ENCODE peak calls at places on chromosomes 5 and 9, in five cellular contexts. One of them, this sample, is unnamed.

GRCh38 chr5:87733918-87734317 is 321.2 kb upstream of the CCNH start:
- DNase-seq in activated CD4-positive, alpha-beta T cell treated with anti-CD3 and anti-CD28 coated beads for 4 hours: no peak
- DNase-seq in nephron progenitor cell: no peak
- DNase-seq in T-helper 2 cell: no peak
- DNase-seq in non-pigmented ciliary epithelial cell: no peak
- DNase-seq in this sample: no peak

GRCh38 chr9:84669293-84670105 is at the start of gene NTRK2:
- DNase-seq in T-helper 2 cell: no peak
- DNase-seq in activated CD4-positive, alpha-beta T cell treated with anti-CD3 and anti-CD28 coated beads for 4 hours: no peak
- DNase-seq in non-pigmented ciliary epithelial cell: no peak
- DNase-seq in nephron progenitor cell: peak; percentile 68
- DNase-seq in this sample: no peak

GRCh38 chr9:122203995-122204394 is 24.8 kb downstream of the LHX6 start:
- DNase-seq in T-helper 2 cell: no peak
- DNase-seq in activated CD4-positive, alpha-beta T cell treated with anti-CD3 and anti-CD28 coated beads for 4 hours: no peak
- DNase-seq in non-pigmented ciliary epithelial cell: no peak
- DNase-seq in nephron progenitor cell: no peak
- DNase-seq in this sample: no peak

GRCh38 chr5:170333161-170333909 is 35.8 kb upstream of the LCP2 start:
- DNase-seq in activated CD4-positive, alpha-beta T cell treated with anti-CD3 and anti-CD28 coated beads for 4 hours: peak; percentile 77
- DNase-seq in nephron progenitor cell: no peak
- DNase-seq in T-helper 2 cell: peak; percentile 40
- DNase-seq in non-pigmented ciliary epithelial cell: no peak
- DNase-seq in this sample: no peak

GRCh38 chr9:35599763-35600604 is 5.1 kb upstream of the TESK1 start:
- DNase-seq in nephron progenitor cell: no peak
- DNase-seq in non-pigmented ciliary epithelial cell: no peak
- DNase-seq in T-helper 2 cell: no peak
- DNase-seq in activated CD4-positive, alpha-beta T cell treated with anti-CD3 and anti-CD28 coated beads for 4 hours: no peak
- DNase-seq in this sample: no peak

GRCh38 chr5:53010819-53011218 is 21.7 kb downstream of the ITGA2 start:
- DNase-seq in T-helper 2 cell: no peak
- DNase-seq in activated CD4-positive, alpha-beta T cell treated with anti-CD3 and anti-CD28 coated beads for 4 hours: no peak
- DNase-seq in nephron progenitor cell: no peak
- DNase-seq in non-pigmented ciliary epithelial cell: no peak
- DNase-seq in this sample: no peak

GRCh38 chr5:109487753-109488420 is 78.1 kb upstream of the PJA2 start:
- DNase-seq in activated CD4-positive, alpha-beta T cell treated with anti-CD3 and anti-CD28 coated beads for 4 hours: no peak
- DNase-seq in non-pigmented ciliary epithelial cell: no peak
- DNase-seq in T-helper 2 cell: no peak
- DNase-seq in nephron progenitor cell: no peak
- DNase-seq in this sample: no peak

GRCh38 chr5:96279796-96280542 is 153.1 kb downstream of the PCSK1 start:
- DNase-seq in nephron progenitor cell: no peak
- DNase-seq in T-helper 2 cell: no peak
- DNase-seq in non-pigmented ciliary epithelial cell: peak; percentile 31
- DNase-seq in activated CD4-positive, alpha-beta T cell treated with anti-CD3 and anti-CD28 coated beads for 4 hours: no peak
- DNase-seq in this sample: no peak

GRCh38 chr5:131379071-131379538 is 115.3 kb downstream of the CDC42SE2 start:
- DNase-seq in non-pigmented ciliary epithelial cell: no peak
- DNase-seq in nephron progenitor cell: no peak
- DNase-seq in T-helper 2 cell: no peak
- DNase-seq in activated CD4-positive, alpha-beta T cell treated with anti-CD3 and anti-CD28 coated beads for 4 hours: peak; percentile 38
- DNase-seq in this sample: no peak

GRCh38 chr5:17001418-17001817 is 65.3 kb upstream of the MYO10 start:
- DNase-seq in activated CD4-positive, alpha-beta T cell treated with anti-CD3 and anti-CD28 coated beads for 4 hours: no peak
- DNase-seq in nephron progenitor cell: no peak
- DNase-seq in non-pigmented ciliary epithelial cell: no peak
- DNase-seq in T-helper 2 cell: no peak
- DNase-seq in this sample: no peak

GRCh38 chr5:131814990-131815389 is 18.2 kb upstream of the FNIP1 start:
- DNase-seq in activated CD4-positive, alpha-beta T cell treated with anti-CD3 and anti-CD28 coated beads for 4 hours: no peak
- DNase-seq in non-pigmented ciliary epithelial cell: peak; percentile 68
- DNase-seq in nephron progenitor cell: no peak
- DNase-seq in T-helper 2 cell: no peak
- DNase-seq in this sample: peak; percentile 47

GRCh38 chr5:144644317-144644716 is 473.6 kb downstream of the KCTD16 start:
- DNase-seq in activated CD4-positive, alpha-beta T cell treated with anti-CD3 and anti-CD28 coated beads for 4 hours: no peak
- DNase-seq in non-pigmented ciliary epithelial cell: no peak
- DNase-seq in T-helper 2 cell: no peak
- DNase-seq in nephron progenitor cell: no peak
- DNase-seq in this sample: no peak

GRCh38 chr5:144142030-144142825 is 28.2 kb downstream of the YIPF5 start:
- DNase-seq in nephron progenitor cell: no peak
- DNase-seq in activated CD4-positive, alpha-beta T cell treated with anti-CD3 and anti-CD28 coated beads for 4 hours: no peak
- DNase-seq in non-pigmented ciliary epithelial cell: no peak
- DNase-seq in T-helper 2 cell: no peak
- DNase-seq in this sample: peak; percentile 23

GRCh38 chr5:172870807-172871431 is 36.9 kb downstream of the ERGIC1 start:
- DNase-seq in T-helper 2 cell: no peak
- DNase-seq in non-pigmented ciliary epithelial cell: no peak
- DNase-seq in nephron progenitor cell: peak; percentile 65
- DNase-seq in activated CD4-positive, alpha-beta T cell treated with anti-CD3 and anti-CD28 coated beads for 4 hours: no peak
- DNase-seq in this sample: no peak

GRCh38 chr9:124570942-124571666 is 63.9 kb upstream of the NR5A1 start:
- DNase-seq in nephron progenitor cell: no peak
- DNase-seq in activated CD4-positive, alpha-beta T cell treated with anti-CD3 and anti-CD28 coated beads for 4 hours: no peak
- DNase-seq in T-helper 2 cell: no peak
- DNase-seq in non-pigmented ciliary epithelial cell: no peak
- DNase-seq in this sample: no peak

GRCh38 chr5:71860048-71860447 is 141.0 kb downstream of the CARTPT start:
- DNase-seq in non-pigmented ciliary epithelial cell: no peak
- DNase-seq in activated CD4-positive, alpha-beta T cell treated with anti-CD3 and anti-CD28 coated beads for 4 hours: no peak
- DNase-seq in T-helper 2 cell: no peak
- DNase-seq in nephron progenitor cell: no peak
- DNase-seq in this sample: no peak

GRCh38 chr5:9356306-9356942 is 189.5 kb downstream of the SEMA5A start:
- DNase-seq in non-pigmented ciliary epithelial cell: no peak
- DNase-seq in T-helper 2 cell: no peak
- DNase-seq in nephron progenitor cell: no peak
- DNase-seq in activated CD4-positive, alpha-beta T cell treated with anti-CD3 and anti-CD28 coated beads for 4 hours: no peak
- DNase-seq in this sample: peak; percentile 61

GRCh38 chr9:133589454-133590227 is 19.5 kb downstream of the FAM163B start:
- DNase-seq in non-pigmented ciliary epithelial cell: no peak
- DNase-seq in activated CD4-positive, alpha-beta T cell treated with anti-CD3 and anti-CD28 coated beads for 4 hours: peak; percentile 45
- DNase-seq in T-helper 2 cell: peak; percentile 29
- DNase-seq in nephron progenitor cell: no peak
- DNase-seq in this sample: no peak

GRCh38 chr5:149638136-149638535 is 56.8 kb downstream of the ARHGEF37 start:
- DNase-seq in non-pigmented ciliary epithelial cell: no peak
- DNase-seq in activated CD4-positive, alpha-beta T cell treated with anti-CD3 and anti-CD28 coated beads for 4 hours: no peak
- DNase-seq in T-helper 2 cell: no peak
- DNase-seq in nephron progenitor cell: no peak
- DNase-seq in this sample: no peak

GRCh38 chr5:137328991-137329390 is 170.1 kb downstream of the SPOCK1 start:
- DNase-seq in non-pigmented ciliary epithelial cell: no peak
- DNase-seq in T-helper 2 cell: no peak
- DNase-seq in nephron progenitor cell: no peak
- DNase-seq in activated CD4-positive, alpha-beta T cell treated with anti-CD3 and anti-CD28 coated beads for 4 hours: no peak
- DNase-seq in this sample: no peak

GRCh38 chr9:112186695-112187094 is 11.6 kb upstream of the SUSD1 start:
- DNase-seq in non-pigmented ciliary epithelial cell: no peak
- DNase-seq in nephron progenitor cell: no peak
- DNase-seq in T-helper 2 cell: no peak
- DNase-seq in activated CD4-positive, alpha-beta T cell treated with anti-CD3 and anti-CD28 coated beads for 4 hours: no peak
- DNase-seq in this sample: no peak

GRCh38 chr5:172194985-172195774 is 1.2 kb downstream of the EFCAB9 start:
- DNase-seq in non-pigmented ciliary epithelial cell: no peak
- DNase-seq in T-helper 2 cell: no peak
- DNase-seq in nephron progenitor cell: no peak
- DNase-seq in activated CD4-positive, alpha-beta T cell treated with anti-CD3 and anti-CD28 coated beads for 4 hours: no peak
- DNase-seq in this sample: no peak

GRCh38 chr5:181243020-181243520 is 636 bp downstream of the RACK1 start:
- DNase-seq in T-helper 2 cell: no peak
- DNase-seq in non-pigmented ciliary epithelial cell: no peak
- DNase-seq in activated CD4-positive, alpha-beta T cell treated with anti-CD3 and anti-CD28 coated beads for 4 hours: no peak
- DNase-seq in nephron progenitor cell: no peak
- DNase-seq in this sample: no peak

GRCh38 chr5:172853355-172853975 is 19.4 kb downstream of the ERGIC1 start:
- DNase-seq in nephron progenitor cell: no peak
- DNase-seq in non-pigmented ciliary epithelial cell: no peak
- DNase-seq in activated CD4-positive, alpha-beta T cell treated with anti-CD3 and anti-CD28 coated beads for 4 hours: no peak
- DNase-seq in T-helper 2 cell: no peak
- DNase-seq in this sample: no peak

GRCh38 chr5:144352318-144352717 is 181.6 kb downstream of the KCTD16 start:
- DNase-seq in T-helper 2 cell: no peak
- DNase-seq in nephron progenitor cell: no peak
- DNase-seq in non-pigmented ciliary epithelial cell: no peak
- DNase-seq in activated CD4-positive, alpha-beta T cell treated with anti-CD3 and anti-CD28 coated beads for 4 hours: no peak
- DNase-seq in this sample: no peak

GRCh38 chr5:110321117-110321516 is 405.4 kb downstream of the TMEM232 start:
- DNase-seq in activated CD4-positive, alpha-beta T cell treated with anti-CD3 and anti-CD28 coated beads for 4 hours: no peak
- DNase-seq in nephron progenitor cell: no peak
- DNase-seq in T-helper 2 cell: no peak
- DNase-seq in non-pigmented ciliary epithelial cell: no peak
- DNase-seq in this sample: peak; percentile 64

GRCh38 chr9:35914307-35914807 is 5.1 kb downstream of the SPAAR start:
- DNase-seq in T-helper 2 cell: no peak
- DNase-seq in non-pigmented ciliary epithelial cell: no peak
- DNase-seq in activated CD4-positive, alpha-beta T cell treated with anti-CD3 and anti-CD28 coated beads for 4 hours: no peak
- DNase-seq in nephron progenitor cell: peak; percentile 54
- DNase-seq in this sample: no peak

GRCh38 chr5:17238521-17239041 is 21.1 kb downstream of the BASP1 start:
- DNase-seq in non-pigmented ciliary epithelial cell: no peak
- DNase-seq in activated CD4-positive, alpha-beta T cell treated with anti-CD3 and anti-CD28 coated beads for 4 hours: no peak
- DNase-seq in nephron progenitor cell: no peak
- DNase-seq in T-helper 2 cell: no peak
- DNase-seq in this sample: no peak